ENCODE peak calls at places on chromosomes 7 and 10, in ten cellular contexts. D is NAMALWA; Q is AG08396; I is fibroblast of lung; U is choroid plexus epithelial cell; N is fibroblast of the aortic adventitia; T is H54; M is GDM1; P is effector memory CD8-positive, alpha-beta T cell; W is germinal center. J is an unnamed sample.

GRCh38 chr7:102146122-102146521 is 140.5 kb upstream of the SH2B2 start:
- DNase-seq in Q (no peak), I (no peak), M (no peak), P (no peak), U (no peak), W (no peak), D (no peak), T (no peak), N (no peak), J (peak; percentile 35)

GRCh38 chr10:69554611-69555010 is 18.6 kb downstream of the NEUROG3 start:
- DNase-seq in P (no peak), T (no peak), U (no peak), M (no peak), N (no peak), Q (no peak), I (no peak), W (no peak), D (no peak), J (no peak)

GRCh38 chr7:25028370-25028971 is 48.5 kb upstream of the OSBPL3 start:
- DNase-seq in T (no peak), D (no peak), U (peak; percentile 86), W (no peak), I (peak; percentile 88), M (no peak), Q (peak; percentile 69), P (peak; percentile 14), N (peak; percentile 92), J (no peak)

GRCh38 chr10:24993237-24993958 is 22.6 kb downstream of the ENKUR start:
- DNase-seq in P (no peak), M (no peak), Q (no peak), I (no peak), W (no peak), N (no peak), T (no peak), U (peak; percentile 27), D (no peak), J (no peak)

GRCh38 chr7:49166441-49166840 is 242.1 kb downstream of the CDC14C start:
- DNase-seq in W (no peak), D (peak; percentile 49), T (no peak), P (no peak), M (no peak), N (no peak), U (peak; percentile 1), I (no peak), Q (no peak), J (no peak)

GRCh38 chr7:96017877-96018276 is 245.5 kb downstream of the DYNC1I1 start:
- DNase-seq in Q (no peak), N (no peak), P (no peak), M (no peak), I (no peak), T (no peak), D (no peak), U (no peak), W (no peak), J (no peak)

GRCh38 chr10:13847201-13847631 is 260.5 kb downstream of the PRPF18 start:
- DNase-seq in I (no peak), D (no peak), W (no peak), T (no peak), P (no peak), M (no peak), U (no peak), Q (no peak), N (no peak), J (no peak)

GRCh38 chr10:24556746-24557742 is 166.6 kb downstream of the ARHGAP21 start:
- DNase-seq in M (peak; percentile 48), I (peak; percentile 84), N (peak; percentile 88), T (peak; percentile 28), D (peak; percentile 71), W (peak; percentile 24), U (peak; percentile 93), P (peak; percentile 26), Q (peak; percentile 45), J (no peak)

GRCh38 chr10:22294694-22295093 is 21.5 kb upstream of the COMMD3 start:
- DNase-seq in P (no peak), I (no peak), D (no peak), W (no peak), T (no peak), Q (no peak), M (no peak), N (no peak), U (no peak), J (no peak)

GRCh38 chr7:26784118-26784517 is 80.3 kb downstream of the SKAP2 start:
- DNase-seq in W (no peak), T (no peak), I (no peak), Q (no peak), N (no peak), P (no peak), M (no peak), U (no peak), D (no peak), J (no peak)

GRCh38 chr7:157235357-157236018 is 96.8 kb downstream of the UBE3C start:
- DNase-seq in Q (peak; percentile 31), N (peak; percentile 44), W (no peak), P (no peak), T (peak; percentile 14), U (peak; percentile 66), M (no peak), I (peak; percentile 63), D (no peak), J (no peak)